ENCODE peak calls at places on chromosomes 6 and 20, in five cellular contexts. P, N, C, U and E are unnamed samples.
A peak's percentile ranks its signal among the peaks of the same experiment; 100 is the strongest.

GRCh38 chr6:63154535-63154934 is 56.7 kb upstream of the FKBP1C start:
- DNase-seq in P (no peak), N (no peak), C (no peak), U (no peak), E (no peak)

GRCh38 chr6:30682181-30683117 is 4.0 kb downstream of the PPP1R18 start:
- DNase-seq in P (no peak), N (peak; percentile 96), C (peak; percentile 95), U (peak; percentile 50), E (peak; percentile 84)

GRCh38 chr6:14441371-14441781 is 323.8 kb downstream of the CD83 start:
- DNase-seq in P (no peak), N (no peak), C (peak; percentile 19), U (no peak), E (no peak)

GRCh38 chr6:137277971-137278602 is 58.9 kb upstream of the IFNGR1 start:
- DNase-seq in P (peak; percentile 32), N (no peak), C (peak; percentile 84), U (peak; percentile 28), E (peak; percentile 85)

GRCh38 chr6:39088331-39088730 is 26.7 kb downstream of the SAYSD1 start:
- DNase-seq in P (no peak), N (peak; percentile 47), C (peak; percentile 68), U (peak; percentile 39), E (peak; percentile 45)

GRCh38 chr20:31862506-31862905 is 7.8 kb downstream of the DUSP15 start:
- DNase-seq in P (no peak), N (no peak), C (no peak), U (no peak), E (no peak)

GRCh38 chr6:5537967-5538366 is 276.7 kb downstream of the FARS2 start:
- DNase-seq in P (no peak), N (no peak), C (peak; percentile 31), U (no peak), E (peak; percentile 78)

GRCh38 chr6:168540713-168541291 is 99.8 kb downstream of the SMOC2 start:
- DNase-seq in P (no peak), N (peak; percentile 26), C (no peak), U (no peak), E (no peak)

GRCh38 chr20:48761023-48761785 is 66.6 kb downstream of the PREX1 start:
- DNase-seq in P (no peak), N (no peak), C (no peak), U (no peak), E (no peak)

GRCh38 chr6:133939778-133940667 is 13.0 kb upstream of the TBPL1 start:
- DNase-seq in P (no peak), N (peak; percentile 22), C (no peak), U (peak; percentile 32), E (peak; percentile 38)

GRCh38 chr6:163529605-163530004 is 115.1 kb downstream of the QKI start:
- DNase-seq in P (no peak), N (no peak), C (peak; percentile 92), U (no peak), E (peak; percentile 74)

GRCh38 chr20:21508230-21509078 is 5.4 kb downstream of the NKX2-2 start:
- DNase-seq in P (no peak), N (no peak), C (no peak), U (no peak), E (no peak)

GRCh38 chr6:11207199-11207968 is 25.1 kb downstream of the NEDD9 start:
- DNase-seq in P (peak; percentile 39), N (no peak), C (peak; percentile 100), U (peak; percentile 98), E (peak; percentile 98)

GRCh38 chr6:135701426-135701825 is 150.1 kb upstream of the PDE7B start:
- DNase-seq in P (no peak), N (no peak), C (no peak), U (no peak), E (peak; percentile 3)

GRCh38 chr6:27312146-27312949 is at the start of gene POM121L2:
- DNase-seq in P (no peak), N (peak; percentile 75), C (peak; percentile 28), U (peak; percentile 71), E (peak; percentile 92)

GRCh38 chr20:63598479-63599395 is 24.7 kb upstream of the HELZ2 start:
- DNase-seq in P (no peak), N (no peak), C (no peak), U (no peak), E (no peak)

GRCh38 chr6:39770476-39770875 is 21.7 kb upstream of the DAAM2 start:
- DNase-seq in P (no peak), N (no peak), C (no peak), U (no peak), E (no peak)

GRCh38 chr20:9051508-9051907 is 17.4 kb upstream of the PLCB4 start:
- DNase-seq in P (peak; percentile 86), N (no peak), C (peak; percentile 99), U (peak; percentile 43), E (peak; percentile 99)

GRCh38 chr20:57223648-57224489 is 42.6 kb downstream of the BMP7 start:
- DNase-seq in P (no peak), N (peak; percentile 72), C (no peak), U (no peak), E (peak; percentile 49)

GRCh38 chr6:5208039-5208438 is 52.7 kb downstream of the LYRM4 start:
- DNase-seq in P (no peak), N (no peak), C (peak; percentile 60), U (no peak), E (no peak)

GRCh38 chr6:154732538-154732823 is 735 bp upstream of the SCAF8 start:
- DNase-seq in P (no peak), N (no peak), C (no peak), U (no peak), E (peak; percentile 64)

GRCh38 chr6:65557224-65557623 is 149.8 kb downstream of the EYS start:
- DNase-seq in P (no peak), N (no peak), C (no peak), U (no peak), E (no peak)

GRCh38 chr6:83055366-83055964 is 10.2 kb downstream of the UBE3D start:
- DNase-seq in P (peak; percentile 8), N (peak; percentile 82), C (peak; percentile 47), U (peak; percentile 31), E (peak; percentile 60)

GRCh38 chr6:123036663-123037062 is 40.6 kb downstream of the CLVS2 start:
- DNase-seq in P (no peak), N (no peak), C (no peak), U (no peak), E (no peak)

GRCh38 chr20:61118429-61119224 is 133.4 kb upstream of the CDH4 start:
- DNase-seq in P (no peak), N (no peak), C (peak; percentile 85), U (no peak), E (no peak)

GRCh38 chr6:126087456-126087855 is 101.1 kb downstream of the TRMT11 start:
- DNase-seq in P (no peak), N (no peak), C (no peak), U (no peak), E (no peak)

GRCh38 chr6:32340242-32340641 is 31.5 kb downstream of the TSBP1 start:
- DNase-seq in P (no peak), N (no peak), C (no peak), U (no peak), E (no peak)
- H2AFZ ChIP-seq in P (no peak overlapping the region), N (no peak overlapping the region), C (no peak overlapping the region), U (no peak overlapping the region), E (no peak overlapping the region)

DNA sequence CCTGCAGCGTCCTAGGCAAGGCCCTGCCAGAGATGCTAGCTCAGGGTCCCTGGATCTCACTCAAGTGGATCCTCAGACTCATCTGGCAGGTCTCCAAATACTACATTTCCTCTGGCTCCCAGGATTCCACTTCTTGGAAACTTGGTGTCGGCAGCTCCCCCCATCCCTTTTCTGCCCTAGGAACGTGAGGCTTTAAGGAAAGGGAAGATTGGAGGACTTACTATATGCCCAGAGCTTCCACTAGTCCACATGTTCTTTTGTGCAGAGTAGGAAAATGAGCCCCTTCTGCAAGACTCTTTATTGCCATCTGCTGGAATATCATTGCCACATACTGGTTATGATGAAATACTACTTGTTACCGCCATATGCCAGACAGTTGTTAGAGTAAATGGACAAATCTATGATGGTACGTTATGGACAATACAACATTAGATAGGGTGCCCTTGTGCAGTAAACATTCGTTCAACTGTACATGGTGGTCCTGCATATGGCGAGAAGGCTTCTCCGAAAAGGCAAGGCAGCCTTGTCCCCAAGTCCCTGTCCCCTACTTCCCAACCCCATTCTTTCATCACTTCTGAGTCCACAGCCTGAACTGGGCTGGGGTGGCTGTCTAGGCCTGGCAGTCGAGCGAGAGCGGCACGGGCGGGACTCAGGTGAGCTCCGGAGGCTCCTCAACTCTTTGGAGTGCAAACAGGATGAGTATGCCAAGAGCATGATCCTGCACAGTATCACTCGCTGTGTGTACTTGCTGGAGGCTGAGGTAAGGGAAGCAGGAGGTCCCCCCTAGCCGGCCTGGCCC is 780 bp downstream of the ARMC12 start:
- DNase-seq in P (peak; percentile 65), N (peak; percentile 92), C (peak; percentile 87), U (peak; percentile 87), E (peak; percentile 87)
- H2AFZ ChIP-seq in P (peak overlapping the region; percentile 83), N (peak overlapping the region; percentile 73), C (peak overlapping the region; percentile 61), U (peak overlapping the region; percentile 73), E (peak overlapping the region; percentile 51)

GRCh38 chr6:34722451-34722850 is 25.9 kb upstream of the ILRUN start:
- DNase-seq in P (no peak), N (no peak), C (no peak), U (no peak), E (no peak)
- H2AFZ ChIP-seq in P (peak overlapping the region; percentile 50), N (no peak overlapping the region), C (no peak overlapping the region), U (peak overlapping the region; percentile 76), E (no peak overlapping the region)

GRCh38 chr6:139148557-139149220 is 13.8 kb downstream of the HECA start:
- DNase-seq in P (no peak), N (no peak), C (peak; percentile 43), U (no peak), E (no peak)

GRCh38 chr6:139147628-139148027 is 12.7 kb downstream of the HECA start:
- DNase-seq in P (no peak), N (no peak), C (no peak), U (no peak), E (no peak)

GRCh38 chr6:139150915-139151314 is 16.0 kb downstream of the HECA start:
- DNase-seq in P (no peak), N (peak; percentile 48), C (no peak), U (no peak), E (no peak)

GRCh38 chr6:139151425-139152087 is 16.7 kb downstream of the HECA start:
- DNase-seq in P (no peak), N (no peak), C (no peak), U (no peak), E (no peak)

DNA sequence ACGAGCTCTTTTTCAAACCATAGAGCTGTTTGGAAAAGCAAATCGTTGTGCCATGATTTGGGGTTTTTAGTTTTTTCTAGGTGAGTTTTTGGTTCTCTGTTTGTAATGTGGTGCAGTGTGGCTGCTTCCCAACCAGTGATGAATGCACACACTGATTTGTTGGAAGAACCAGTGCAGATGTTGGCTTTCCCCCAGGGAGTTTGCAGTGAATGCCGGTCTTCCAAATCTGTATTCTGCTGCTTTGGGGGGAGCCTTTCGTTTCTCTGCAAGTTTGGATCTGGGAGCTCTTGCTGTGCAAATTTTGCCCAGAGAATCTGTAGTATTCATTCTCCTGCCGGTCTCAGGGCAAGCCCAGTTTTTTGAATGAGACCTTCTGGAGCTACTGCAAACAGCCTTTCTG is 14.5 kb downstream of the HECA start:
- DNase-seq in P (no peak), N (no peak), C (peak; percentile 35), U (no peak), E (no peak)
- H2AFZ ChIP-seq in P (no peak overlapping the region), N (no peak overlapping the region), C (no peak overlapping the region), U (no peak overlapping the region), E (no peak overlapping the region)

DNA sequence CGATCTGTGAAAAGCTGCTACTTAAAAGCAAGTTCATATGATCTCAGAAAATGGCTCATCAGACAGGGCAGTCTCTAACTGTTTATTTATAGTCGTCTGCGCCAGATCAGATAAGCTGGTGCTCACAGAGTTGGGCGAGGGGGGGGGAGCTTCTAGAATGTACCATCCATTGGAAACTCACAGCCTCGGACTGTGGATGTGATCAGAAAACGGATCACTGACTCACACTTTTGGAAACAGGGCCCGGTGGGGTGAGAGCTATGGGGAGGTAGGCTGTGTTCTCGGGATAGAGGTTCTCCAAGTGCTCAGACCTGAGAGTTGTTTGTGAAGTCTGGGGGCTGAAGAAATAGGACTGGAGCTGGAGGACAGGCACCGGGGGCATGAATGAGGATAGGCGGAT is 35.5 kb upstream of the APCDD1L start:
- DNase-seq in P (no peak), N (no peak), C (peak; percentile 97), U (no peak), E (no peak)
- H2AFZ ChIP-seq in P (no peak overlapping the region), N (no peak overlapping the region), C (peak overlapping the region; percentile 49), U (no peak overlapping the region), E (no peak overlapping the region)